ENCODE peak calls at places on chromosomes 6 and 20, in nine cellular contexts. One of them, this sample, is unnamed. For H3K36me3 and H3K9me3, the result is how much of the 10 kb centered on the place peaks cover.

GRCh38 chr6:151835396-151835795 is 27.9 kb downstream of the ESR1 start:
- DNase-seq in esophagus squamous epithelium: no peak
- DNase-seq in GM23248: no peak
- DNase-seq in adipocyte: no peak
- DNase-seq in aorta: no peak
- DNase-seq in right lobe of liver: no peak
- DNase-seq in neuronal stem cell: no peak
- DNase-seq in mesenchymal stem cell: no peak
- DNase-seq in astrocyte: no peak
- DNase-seq in this sample: no peak

GRCh38 chr6:16511723-16512584 is 249.3 kb downstream of the ATXN1 start:
- DNase-seq in esophagus squamous epithelium: no peak
- DNase-seq in GM23248: no peak
- DNase-seq in adipocyte: no peak
- DNase-seq in aorta: no peak
- DNase-seq in right lobe of liver: no peak
- DNase-seq in neuronal stem cell: no peak
- DNase-seq in mesenchymal stem cell: no peak
- DNase-seq in astrocyte: no peak
- DNase-seq in this sample: no peak

GRCh38 chr6:4316867-4317400 is 181.6 kb upstream of the ECI2 start:
- DNase-seq in esophagus squamous epithelium: no peak
- DNase-seq in GM23248: peak
- DNase-seq in adipocyte: peak
- DNase-seq in aorta: peak
- DNase-seq in right lobe of liver: no peak
- DNase-seq in neuronal stem cell: no peak
- DNase-seq in mesenchymal stem cell: peak
- DNase-seq in astrocyte: peak
- DNase-seq in this sample: peak

GRCh38 chr6:28867078-28867414 is 56.7 kb downstream of the TRIM27 start:
- DNase-seq in esophagus squamous epithelium: no peak
- DNase-seq in GM23248: peak
- DNase-seq in adipocyte: no peak
- DNase-seq in aorta: no peak
- DNase-seq in right lobe of liver: no peak
- DNase-seq in neuronal stem cell: no peak
- DNase-seq in mesenchymal stem cell: no peak
- DNase-seq in astrocyte: peak
- DNase-seq in this sample: no peak

GRCh38 chr6:149763866-149764265 is 14.3 kb downstream of the PCMT1 start:
- DNase-seq in esophagus squamous epithelium: no peak
- DNase-seq in GM23248: peak
- DNase-seq in adipocyte: no peak
- DNase-seq in aorta: no peak
- DNase-seq in right lobe of liver: no peak
- DNase-seq in neuronal stem cell: no peak
- DNase-seq in mesenchymal stem cell: no peak
- DNase-seq in astrocyte: peak
- DNase-seq in this sample: no peak

GRCh38 chr6:75288023-75288422 is 3.4 kb upstream of the TMEM30A start:
- DNase-seq in esophagus squamous epithelium: no peak
- DNase-seq in GM23248: no peak
- DNase-seq in adipocyte: no peak
- DNase-seq in aorta: no peak
- DNase-seq in right lobe of liver: no peak
- DNase-seq in neuronal stem cell: no peak
- DNase-seq in mesenchymal stem cell: no peak
- DNase-seq in astrocyte: no peak
- DNase-seq in this sample: no peak

GRCh38 chr6:150352321-150353296 is 16.2 kb upstream of the IYD start:
- DNase-seq in esophagus squamous epithelium: no peak
- DNase-seq in GM23248: peak
- DNase-seq in adipocyte: peak
- DNase-seq in aorta: no peak
- DNase-seq in right lobe of liver: no peak
- DNase-seq in neuronal stem cell: no peak
- DNase-seq in mesenchymal stem cell: peak
- DNase-seq in astrocyte: peak
- DNase-seq in this sample: peak

GRCh38 chr6:15714658-15715057 is 51.8 kb upstream of the DTNBP1 start:
- DNase-seq in esophagus squamous epithelium: no peak
- DNase-seq in GM23248: no peak
- DNase-seq in adipocyte: no peak
- DNase-seq in aorta: no peak
- DNase-seq in right lobe of liver: no peak
- DNase-seq in neuronal stem cell: no peak
- DNase-seq in mesenchymal stem cell: no peak
- DNase-seq in astrocyte: no peak
- DNase-seq in this sample: no peak

GRCh38 chr6:107716688-107717089 is 107.4 kb downstream of the SCML4 start:
- DNase-seq in esophagus squamous epithelium: no peak
- DNase-seq in GM23248: peak
- DNase-seq in adipocyte: no peak
- DNase-seq in aorta: no peak
- DNase-seq in right lobe of liver: no peak
- DNase-seq in neuronal stem cell: no peak
- DNase-seq in mesenchymal stem cell: peak
- DNase-seq in astrocyte: no peak
- DNase-seq in this sample: peak

GRCh38 chr6:25612666-25613065 is 39.3 kb upstream of the SCGN start:
- DNase-seq in esophagus squamous epithelium: no peak
- DNase-seq in GM23248: no peak
- DNase-seq in adipocyte: no peak
- DNase-seq in aorta: no peak
- DNase-seq in right lobe of liver: no peak
- DNase-seq in neuronal stem cell: no peak
- DNase-seq in mesenchymal stem cell: no peak
- DNase-seq in astrocyte: no peak
- DNase-seq in this sample: no peak

GRCh38 chr6:3431994-3432393 is 24.9 kb downstream of the SLC22A23 start:
- DNase-seq in esophagus squamous epithelium: no peak
- DNase-seq in GM23248: no peak
- DNase-seq in adipocyte: no peak
- DNase-seq in aorta: no peak
- DNase-seq in right lobe of liver: no peak
- DNase-seq in neuronal stem cell: no peak
- DNase-seq in mesenchymal stem cell: no peak
- DNase-seq in astrocyte: no peak
- DNase-seq in this sample: no peak

DNA sequence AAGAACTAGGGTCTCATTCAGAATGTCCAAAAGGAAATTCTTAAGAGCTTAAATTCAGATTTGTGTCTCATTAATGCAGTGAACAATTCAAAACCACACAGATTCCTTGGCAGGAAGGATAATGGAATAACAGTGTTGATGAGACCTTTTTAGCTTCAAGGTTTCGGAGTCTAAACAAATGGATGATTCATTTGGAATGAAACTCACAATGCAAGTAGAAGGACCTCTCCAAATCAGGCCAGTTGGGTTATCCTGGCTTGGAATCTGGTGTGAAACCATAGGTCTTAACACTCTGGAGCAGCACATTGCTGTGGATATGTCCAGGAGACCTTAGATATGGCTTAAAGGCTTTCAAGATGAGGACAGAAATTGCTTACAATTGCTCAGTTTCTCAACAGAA is 44.9 kb downstream of the KCTD20 start:
- DNase-seq in esophagus squamous epithelium: no peak
- DNase-seq in GM23248: peak
- DNase-seq in adipocyte: no peak
- DNase-seq in aorta: no peak
- DNase-seq in right lobe of liver: no peak
- DNase-seq in neuronal stem cell: no peak
- DNase-seq in mesenchymal stem cell: peak
- DNase-seq in astrocyte: peak
- DNase-seq in this sample: peak
- H3K36me3 ChIP-seq in esophagus squamous epithelium: under half
- H3K36me3 ChIP-seq in GM23248: half or more
- H3K36me3 ChIP-seq in adipocyte: half or more
- H3K36me3 ChIP-seq in aorta: under half
- H3K36me3 ChIP-seq in right lobe of liver: under half
- H3K36me3 ChIP-seq in neuronal stem cell: half or more
- H3K36me3 ChIP-seq in mesenchymal stem cell: under half
- H3K36me3 ChIP-seq in astrocyte: under half
- H3K36me3 ChIP-seq in this sample: half or more

DNA sequence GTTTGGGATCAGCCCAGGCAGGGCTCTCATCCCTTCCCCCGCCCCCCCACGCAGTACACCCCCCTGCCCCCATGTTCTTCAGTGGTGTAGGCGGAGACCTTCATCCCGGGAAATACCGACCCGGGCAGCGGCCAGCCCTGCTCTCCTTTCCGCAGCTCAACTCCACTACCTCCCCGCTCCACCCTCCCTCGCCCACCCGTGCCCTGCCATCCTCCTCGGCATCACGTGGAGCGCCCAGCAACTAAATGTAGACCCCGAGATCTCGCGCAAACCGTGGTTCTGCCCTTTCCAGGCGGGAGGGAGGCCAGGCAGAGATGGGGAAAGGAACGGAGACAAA is 1932.2 kb upstream of the DEFB115 start:
- DNase-seq in esophagus squamous epithelium: no peak
- DNase-seq in GM23248: no peak
- DNase-seq in adipocyte: no peak
- DNase-seq in aorta: no peak
- DNase-seq in right lobe of liver: no peak
- DNase-seq in neuronal stem cell: no peak
- DNase-seq in mesenchymal stem cell: no peak
- DNase-seq in astrocyte: no peak
- DNase-seq in this sample: no peak
- H3K9me3 ChIP-seq in esophagus squamous epithelium: under half
- H3K9me3 ChIP-seq in GM23248: under half
- H3K9me3 ChIP-seq in adipocyte: under half
- H3K9me3 ChIP-seq in aorta: under half
- H3K9me3 ChIP-seq in right lobe of liver: under half
- H3K9me3 ChIP-seq in neuronal stem cell: under half
- H3K9me3 ChIP-seq in mesenchymal stem cell: under half
- H3K9me3 ChIP-seq in astrocyte: under half
- H3K9me3 ChIP-seq in this sample: under half

GRCh38 chr6:116876635-116877611 is at the start of gene RFX6:
- DNase-seq in esophagus squamous epithelium: no peak
- DNase-seq in GM23248: no peak
- DNase-seq in adipocyte: no peak
- DNase-seq in aorta: peak
- DNase-seq in right lobe of liver: no peak
- DNase-seq in neuronal stem cell: no peak
- DNase-seq in mesenchymal stem cell: no peak
- DNase-seq in astrocyte: no peak
- DNase-seq in this sample: no peak

GRCh38 chr6:116872771-116873170 is 4.3 kb upstream of the RFX6 start:
- DNase-seq in esophagus squamous epithelium: no peak
- DNase-seq in GM23248: no peak
- DNase-seq in adipocyte: no peak
- DNase-seq in aorta: no peak
- DNase-seq in right lobe of liver: no peak
- DNase-seq in neuronal stem cell: no peak
- DNase-seq in mesenchymal stem cell: no peak
- DNase-seq in astrocyte: no peak
- DNase-seq in this sample: no peak

GRCh38 chr6:116881236-116881635 is 4.2 kb downstream of the RFX6 start:
- DNase-seq in esophagus squamous epithelium: no peak
- DNase-seq in GM23248: peak
- DNase-seq in adipocyte: peak
- DNase-seq in aorta: no peak
- DNase-seq in right lobe of liver: no peak
- DNase-seq in neuronal stem cell: no peak
- DNase-seq in mesenchymal stem cell: no peak
- DNase-seq in astrocyte: no peak
- DNase-seq in this sample: no peak

GRCh38 chr6:116876107-116876506 is 935 bp upstream of the RFX6 start:
- DNase-seq in esophagus squamous epithelium: no peak
- DNase-seq in GM23248: peak
- DNase-seq in adipocyte: no peak
- DNase-seq in aorta: no peak
- DNase-seq in right lobe of liver: no peak
- DNase-seq in neuronal stem cell: no peak
- DNase-seq in mesenchymal stem cell: no peak
- DNase-seq in astrocyte: no peak
- DNase-seq in this sample: no peak

DNA sequence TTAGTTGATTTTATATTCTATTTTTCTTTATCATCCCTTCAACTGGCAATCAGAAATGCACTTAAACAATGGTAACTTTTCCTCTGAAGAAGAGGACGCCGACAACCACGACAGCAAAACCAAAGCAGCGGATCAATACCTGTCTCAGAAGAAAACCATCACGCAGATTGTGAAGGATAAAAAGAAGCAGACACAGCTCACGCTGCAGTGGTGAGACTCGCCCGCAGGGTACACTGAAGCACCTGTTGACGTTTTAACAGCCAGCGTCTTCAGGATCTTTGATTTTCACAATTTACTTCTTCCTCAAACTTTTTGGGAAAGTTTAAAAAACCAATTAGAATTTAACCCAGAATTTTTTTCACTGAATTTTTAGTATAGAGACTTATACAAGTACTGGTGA is 701 bp downstream of the RFX6 start:
- DNase-seq in esophagus squamous epithelium: no peak
- DNase-seq in GM23248: no peak
- DNase-seq in adipocyte: no peak
- DNase-seq in aorta: no peak
- DNase-seq in right lobe of liver: no peak
- DNase-seq in neuronal stem cell: no peak
- DNase-seq in mesenchymal stem cell: no peak
- DNase-seq in astrocyte: no peak
- DNase-seq in this sample: no peak
- H3K4me3 ChIP-seq in esophagus squamous epithelium: no peak
- H3K4me3 ChIP-seq in GM23248: no peak
- H3K4me3 ChIP-seq in adipocyte: no peak
- H3K4me3 ChIP-seq in aorta: no peak
- H3K4me3 ChIP-seq in right lobe of liver: no peak
- H3K4me3 ChIP-seq in neuronal stem cell: no peak
- H3K4me3 ChIP-seq in mesenchymal stem cell: no peak
- H3K4me3 ChIP-seq in astrocyte: no peak
- H3K4me3 ChIP-seq in this sample: no peak

GRCh38 chr20:44068780-44069191 is 118.2 kb downstream of the JPH2 start:
- DNase-seq in esophagus squamous epithelium: no peak
- DNase-seq in GM23248: no peak
- DNase-seq in adipocyte: no peak
- DNase-seq in aorta: no peak
- DNase-seq in right lobe of liver: peak
- DNase-seq in neuronal stem cell: no peak
- DNase-seq in mesenchymal stem cell: no peak
- DNase-seq in astrocyte: no peak
- DNase-seq in this sample: no peak

GRCh38 chr20:44069203-44069931 is 117.6 kb downstream of the JPH2 start:
- DNase-seq in esophagus squamous epithelium: no peak
- DNase-seq in GM23248: no peak
- DNase-seq in adipocyte: no peak
- DNase-seq in aorta: no peak
- DNase-seq in right lobe of liver: peak
- DNase-seq in neuronal stem cell: no peak
- DNase-seq in mesenchymal stem cell: no peak
- DNase-seq in astrocyte: no peak
- DNase-seq in this sample: no peak

GRCh38 chr20:44068311-44068710 is 118.7 kb downstream of the JPH2 start:
- DNase-seq in esophagus squamous epithelium: no peak
- DNase-seq in GM23248: no peak
- DNase-seq in adipocyte: no peak
- DNase-seq in aorta: no peak
- DNase-seq in right lobe of liver: peak
- DNase-seq in neuronal stem cell: no peak
- DNase-seq in mesenchymal stem cell: no peak
- DNase-seq in astrocyte: no peak
- DNase-seq in this sample: no peak

GRCh38 chr20:44066645-44067606 is 120.1 kb downstream of the JPH2 start:
- DNase-seq in esophagus squamous epithelium: no peak
- DNase-seq in GM23248: no peak
- DNase-seq in adipocyte: no peak
- DNase-seq in aorta: no peak
- DNase-seq in right lobe of liver: no peak
- DNase-seq in neuronal stem cell: no peak
- DNase-seq in mesenchymal stem cell: no peak
- DNase-seq in astrocyte: no peak
- DNase-seq in this sample: no peak

GRCh38 chr20:44067650-44068081 is 119.3 kb downstream of the JPH2 start:
- DNase-seq in esophagus squamous epithelium: no peak
- DNase-seq in GM23248: no peak
- DNase-seq in adipocyte: no peak
- DNase-seq in aorta: peak
- DNase-seq in right lobe of liver: peak
- DNase-seq in neuronal stem cell: no peak
- DNase-seq in mesenchymal stem cell: no peak
- DNase-seq in astrocyte: no peak
- DNase-seq in this sample: no peak
- H3K36me3 ChIP-seq in esophagus squamous epithelium: under half
- H3K36me3 ChIP-seq in GM23248: under half
- H3K36me3 ChIP-seq in adipocyte: under half
- H3K36me3 ChIP-seq in aorta: under half
- H3K36me3 ChIP-seq in right lobe of liver: under half
- H3K36me3 ChIP-seq in neuronal stem cell: under half
- H3K36me3 ChIP-seq in mesenchymal stem cell: under half
- H3K36me3 ChIP-seq in astrocyte: under half
- H3K36me3 ChIP-seq in this sample: under half

This sample was measured in MG63.